ENCODE peak calls at places on chromosomes 6 and 20, in eight cellular contexts. X is pancreas, T is Karpas-422, R is progenitor cell of endocrine pancreas, Q is neural crest cell, P is NCI-H2107, N is OCI-LY7, M is mucosa of gallbladder. B is an unnamed sample.
A peak's percentile ranks its signal among the peaks of the same experiment; 100 is the strongest.

GRCh38 chr6:33156561-33156960 is 35.7 kb downstream of the COL11A2 start:
- DNase-seq in X (no peak), R (no peak), T (no peak), P (no peak), Q (no peak), M (no peak), N (no peak), B (no peak)

GRCh38 chr6:168294901-168295300 is 24.7 kb downstream of the DACT2 start:
- DNase-seq in Q (no peak), M (no peak), P (no peak), N (no peak), R (no peak), X (no peak), T (no peak), B (no peak)

GRCh38 chr6:16324622-16325225 is 86.3 kb downstream of the GMPR start:
- DNase-seq in M (no peak), Q (no peak), X (no peak), T (no peak), R (no peak), N (no peak), P (no peak), B (no peak)

GRCh38 chr20:62066339-62066982 is 780 bp upstream of the TAF4 start:
- DNase-seq in T (peak; percentile 72), Q (peak; percentile 52), M (peak; percentile 53), N (peak; percentile 62), X (peak; percentile 70), R (peak; percentile 85), P (peak; percentile 41), B (peak; percentile 91)

GRCh38 chr6:11712760-11713159 is 65.8 kb downstream of the ADTRP start:
- DNase-seq in Q (no peak), R (no peak), N (no peak), T (no peak), P (no peak), X (no peak), M (no peak), B (no peak)

GRCh38 chr6:119308048-119308570 is 41.5 kb downstream of the MAN1A1 start:
- DNase-seq in R (no peak), N (no peak), T (no peak), X (no peak), P (no peak), M (no peak), Q (no peak), B (no peak)

GRCh38 chr6:11224252-11224965 is 8.1 kb downstream of the NEDD9 start:
- DNase-seq in R (no peak), X (no peak), T (no peak), P (no peak), M (no peak), N (no peak), Q (no peak), B (no peak)

GRCh38 chr20:22567944-22568871 is 16.2 kb downstream of the FOXA2 start:
- DNase-seq in X (peak; percentile 77), R (peak; percentile 24), T (no peak), Q (no peak), N (no peak), M (no peak), P (no peak), B (no peak)

GRCh38 chr6:147287869-147288271 is 83.7 kb downstream of the STXBP5 start:
- DNase-seq in R (no peak), P (no peak), M (no peak), T (no peak), N (no peak), X (no peak), Q (no peak), B (no peak)

GRCh38 chr6:156526081-156526480 is 251.1 kb upstream of the ARID1B start:
- DNase-seq in P (no peak), X (no peak), T (no peak), M (no peak), N (no peak), R (no peak), Q (no peak), B (no peak)

GRCh38 chr20:43365691-43366090 is 92.0 kb upstream of the SRSF6 start:
- DNase-seq in T (no peak), Q (no peak), P (no peak), N (no peak), M (no peak), R (no peak), X (no peak), B (no peak)

GRCh38 chr20:59018817-59019216 is 412 bp upstream of the TUBB1 start:
- DNase-seq in Q (no peak), R (no peak), P (no peak), N (no peak), T (no peak), M (no peak), X (no peak), B (peak; percentile 6)

GRCh38 chr6:33249732-33250625 is 21.7 kb downstream of the VPS52 start:
- DNase-seq in M (no peak), R (no peak), X (no peak), Q (no peak), T (no peak), N (no peak), P (no peak), B (peak; percentile 65)

GRCh38 chr6:150730801-150731445 is 131.2 kb downstream of the PLEKHG1 start:
- DNase-seq in X (no peak), P (no peak), M (no peak), N (no peak), R (no peak), Q (no peak), T (no peak), B (no peak)

GRCh38 chr6:3414704-3415453 is 42.0 kb downstream of the SLC22A23 start:
- DNase-seq in M (no peak), X (no peak), Q (no peak), P (no peak), R (no peak), T (no peak), N (no peak), B (no peak)

GRCh38 chr6:133179483-133179882 is 61.7 kb upstream of the EYA4 start:
- DNase-seq in M (no peak), X (no peak), P (no peak), N (no peak), R (no peak), Q (no peak), T (no peak), B (peak; percentile 17)

GRCh38 chr20:23668477-23668951 is 20.3 kb downstream of the CST4 start:
- DNase-seq in M (peak; percentile 50), X (peak; percentile 11), N (peak; percentile 53), Q (peak; percentile 53), R (peak; percentile 58), P (peak; percentile 9), T (peak; percentile 89), B (peak; percentile 64)

GRCh38 chr20:17029698-17030097 is 197.1 kb upstream of the PCSK2 start:
- DNase-seq in M (no peak), X (no peak), Q (no peak), R (no peak), N (no peak), P (no peak), T (no peak), B (no peak)

GRCh38 chr6:22248513-22249308 is 48.1 kb downstream of the PRL start:
- DNase-seq in N (no peak), M (peak; percentile 13), R (no peak), P (no peak), T (no peak), Q (no peak), X (no peak), B (no peak)

GRCh38 chr6:127343753-127344659 is 597 bp upstream of the ECHDC1 start:
- DNase-seq in R (no peak), N (peak; percentile 24), P (no peak), Q (no peak), X (no peak), T (peak; percentile 56), M (no peak), B (no peak)

GRCh38 chr20:3121955-3122610 is 37.6 kb upstream of the AVP start:
- DNase-seq in M (no peak), R (no peak), T (peak; percentile 47), X (no peak), Q (no peak), P (no peak), N (no peak), B (no peak)

GRCh38 chr6:53847796-53848314 is 53.0 kb downstream of the LRRC1 start:
- DNase-seq in Q (no peak), X (no peak), N (no peak), R (no peak), M (no peak), P (no peak), T (no peak), B (no peak)

GRCh38 chr20:32458061-32458836 is 100.1 kb downstream of the ASXL1 start:
- DNase-seq in Q (no peak), R (no peak), M (no peak), P (no peak), N (no peak), X (peak; percentile 27), T (no peak), B (peak; percentile 55)

GRCh38 chr20:35627121-35627520 is 11.5 kb downstream of the SPAG4 start:
- DNase-seq in M (no peak), Q (no peak), T (no peak), P (no peak), X (no peak), N (no peak), R (no peak), B (no peak)

GRCh38 chr6:126537437-126537836 is 197.5 kb downstream of the CENPW start:
- DNase-seq in X (no peak), M (no peak), P (no peak), T (no peak), N (no peak), Q (no peak), R (no peak), B (no peak)

GRCh38 chr6:135739288-135739687 is 112.2 kb upstream of the PDE7B start:
- DNase-seq in M (no peak), N (no peak), X (no peak), P (no peak), T (no peak), R (no peak), Q (no peak), B (no peak)

B was measured in glutamatergic neuron.